ENCODE peak calls at places on chromosomes 6 and 20, in seven cellular contexts. S, B, T, I, F, Y and R are unnamed samples.

GRCh38 chr6:33975631-33976424 is 170.1 kb downstream of the GRM4 start:
- DNase-seq in S (no peak), B (no peak), T (no peak), I (no peak), F (no peak), Y (no peak), R (no peak)

GRCh38 chr6:32086661-32087573 is 22.2 kb downstream of the TNXB start:
- DNase-seq in S (no peak), B (no peak), T (peak), I (no peak), F (peak), Y (peak), R (peak)

GRCh38 chr6:75882734-75883133 is 133.7 kb downstream of the MYO6 start:
- DNase-seq in S (no peak), B (no peak), T (peak), I (no peak), F (peak), Y (peak), R (peak)

GRCh38 chr20:34558320-34559202 is at the start of gene MAP1LC3A:
- DNase-seq in S (peak), B (peak), T (peak), I (peak), F (peak), Y (peak), R (peak)

GRCh38 chr6:118468682-118469465 is 79.2 kb upstream of the PLN start:
- DNase-seq in S (peak), B (no peak), T (no peak), I (no peak), F (no peak), Y (no peak), R (peak)

GRCh38 chr20:13089950-13090469 is 81.2 kb downstream of the SPTLC3 start:
- DNase-seq in S (no peak), B (no peak), T (no peak), I (no peak), F (no peak), Y (no peak), R (no peak)

GRCh38 chr6:23561732-23562131 is 564.3 kb upstream of the NRSN1 start:
- DNase-seq in S (no peak), B (no peak), T (no peak), I (no peak), F (no peak), Y (no peak), R (no peak)

GRCh38 chr6:113486172-113486571 is 371.0 kb upstream of the MARCKS start:
- DNase-seq in S (no peak), B (no peak), T (no peak), I (no peak), F (no peak), Y (no peak), R (peak)

GRCh38 chr20:57393321-57394086 is 2.3 kb downstream of the RBM38 start:
- DNase-seq in S (no peak), B (no peak), T (no peak), I (no peak), F (no peak), Y (no peak), R (no peak)

GRCh38 chr6:34602318-34603111 is 46.4 kb upstream of the SPDEF start:
- DNase-seq in S (peak), B (no peak), T (no peak), I (no peak), F (no peak), Y (no peak), R (peak)

GRCh38 chr20:19709635-19710335 is 48.3 kb upstream of the RIN2 start:
- DNase-seq in S (no peak), B (no peak), T (no peak), I (no peak), F (no peak), Y (no peak), R (no peak)

GRCh38 chr20:51412991-51413471 is 129.5 kb downstream of the NFATC2 start:
- DNase-seq in S (no peak), B (no peak), T (no peak), I (no peak), F (no peak), Y (no peak), R (no peak)

GRCh38 chr20:57323034-57323433 is 6.6 kb upstream of the SPO11 start:
- DNase-seq in S (no peak), B (no peak), T (peak), I (no peak), F (no peak), Y (peak), R (peak)

GRCh38 chr6:63882208-63882607 is 246.6 kb downstream of the PHF3 start:
- DNase-seq in S (no peak), B (no peak), T (no peak), I (no peak), F (no peak), Y (peak), R (peak)

GRCh38 chr6:155629652-155630051 is 174.0 kb upstream of the NOX3 start:
- DNase-seq in S (no peak), B (no peak), T (no peak), I (no peak), F (no peak), Y (no peak), R (no peak)

GRCh38 chr20:61499859-61500258 is 247.8 kb downstream of the CDH4 start:
- DNase-seq in S (no peak), B (no peak), T (peak), I (no peak), F (no peak), Y (no peak), R (peak)

GRCh38 chr6:72212686-72213085 is 326.3 kb downstream of the RIMS1 start:
- DNase-seq in S (no peak), B (no peak), T (no peak), I (no peak), F (no peak), Y (no peak), R (no peak)

GRCh38 chr6:125097186-125097585 is 56.4 kb upstream of the TPD52L1 start:
- DNase-seq in S (no peak), B (no peak), T (no peak), I (no peak), F (no peak), Y (no peak), R (no peak)

GRCh38 chr6:44126320-44127149 is 717 bp downstream of the MRPL14 start:
- DNase-seq in S (peak), B (peak), T (peak), I (peak), F (peak), Y (peak), R (peak)

GRCh38 chr20:18224968-18225568 is 63.3 kb upstream of the ZNF133 start:
- DNase-seq in S (no peak), B (no peak), T (peak), I (no peak), F (peak), Y (peak), R (peak)

GRCh38 chr20:57618091-57618765 is 2.0 kb downstream of the ZBP1 start:
- DNase-seq in S (no peak), B (no peak), T (peak), I (no peak), F (peak), Y (no peak), R (peak)

GRCh38 chr6:11632231-11632630 is 94.7 kb downstream of the TMEM170B start:
- DNase-seq in S (no peak), B (no peak), T (peak), I (no peak), F (peak), Y (no peak), R (peak)

GRCh38 chr6:31529329-31530150 is 778 bp downstream of the MCCD1 start:
- DNase-seq in S (no peak), B (no peak), T (no peak), I (no peak), F (no peak), Y (no peak), R (no peak)

GRCh38 chr20:38873050-38873581 is 53.1 kb upstream of the FAM83D start:
- DNase-seq in S (no peak), B (peak), T (no peak), I (peak), F (no peak), Y (no peak), R (no peak)

GRCh38 chr6:113047932-113048331 is 700.8 kb downstream of the RFPL4B start:
- DNase-seq in S (no peak), B (no peak), T (no peak), I (no peak), F (no peak), Y (no peak), R (no peak)